ENCODE peak calls at places on chromosome 21, in five cellular contexts. One of them, this sample, is unnamed.

GRCh38 chr21:43864806-43865470 is at the start of gene AGPAT3:
- DNase-seq in GDM1: no peak
- DNase-seq in GF-D8: no peak
- DNase-seq in NCI-H1092 treated with DMSO at 0.1 percent for 48 hours: no peak
- DNase-seq in choroid plexus epithelial cell: no peak
- DNase-seq in this sample: no peak

GRCh38 chr21:45977396-45977795 is 4.2 kb upstream of the COL6A1 start:
- DNase-seq in GF-D8: no peak
- DNase-seq in GDM1: no peak
- DNase-seq in NCI-H1092 treated with DMSO at 0.1 percent for 48 hours: no peak
- DNase-seq in choroid plexus epithelial cell: no peak
- DNase-seq in this sample: no peak

GRCh38 chr21:31550070-31550469 is 109.4 kb upstream of the SOD1 start:
- DNase-seq in GF-D8: no peak
- DNase-seq in NCI-H1092 treated with DMSO at 0.1 percent for 48 hours: no peak
- DNase-seq in choroid plexus epithelial cell: no peak
- DNase-seq in GDM1: no peak
- DNase-seq in this sample: no peak

GRCh38 chr21:26966360-26966977 is 419 bp downstream of the ADAMTS5 start:
- DNase-seq in GF-D8: no peak
- DNase-seq in choroid plexus epithelial cell: peak; percentile 42
- DNase-seq in GDM1: no peak
- DNase-seq in NCI-H1092 treated with DMSO at 0.1 percent for 48 hours: no peak
- DNase-seq in this sample: no peak

GRCh38 chr21:44803651-44804050 is 2.0 kb upstream of the UBE2G2 start:
- DNase-seq in GF-D8: no peak
- DNase-seq in choroid plexus epithelial cell: no peak
- DNase-seq in NCI-H1092 treated with DMSO at 0.1 percent for 48 hours: no peak
- DNase-seq in GDM1: no peak
- DNase-seq in this sample: no peak

GRCh38 chr21:46080171-46081021 is 17.5 kb upstream of the COL6A2 start:
- DNase-seq in NCI-H1092 treated with DMSO at 0.1 percent for 48 hours: no peak
- DNase-seq in GDM1: no peak
- DNase-seq in GF-D8: no peak
- DNase-seq in choroid plexus epithelial cell: no peak
- DNase-seq in this sample: no peak

GRCh38 chr21:25039461-25040380 is 567.6 kb downstream of the MRPL39 start:
- DNase-seq in GF-D8: no peak
- DNase-seq in choroid plexus epithelial cell: peak; percentile 7
- DNase-seq in NCI-H1092 treated with DMSO at 0.1 percent for 48 hours: peak; percentile 72
- DNase-seq in GDM1: no peak
- DNase-seq in this sample: no peak

GRCh38 chr21:39184050-39184980 is 1.1 kb upstream of the PSMG1 start:
- DNase-seq in choroid plexus epithelial cell: peak; percentile 17
- DNase-seq in GDM1: no peak
- DNase-seq in NCI-H1092 treated with DMSO at 0.1 percent for 48 hours: peak; percentile 65
- DNase-seq in GF-D8: no peak
- DNase-seq in this sample: no peak

GRCh38 chr21:43909736-43910455 is 44.9 kb downstream of the AGPAT3 start:
- DNase-seq in GF-D8: no peak
- DNase-seq in choroid plexus epithelial cell: no peak
- DNase-seq in GDM1: no peak
- DNase-seq in NCI-H1092 treated with DMSO at 0.1 percent for 48 hours: no peak
- DNase-seq in this sample: no peak

GRCh38 chr21:40165671-40166070 is 298.4 kb downstream of the PCP4 start:
- DNase-seq in GF-D8: no peak
- DNase-seq in NCI-H1092 treated with DMSO at 0.1 percent for 48 hours: no peak
- DNase-seq in GDM1: no peak
- DNase-seq in choroid plexus epithelial cell: no peak
- DNase-seq in this sample: no peak

GRCh38 chr21:36209626-36210171 is 53.1 kb downstream of the DOP1B start:
- DNase-seq in GDM1: peak; percentile 51
- DNase-seq in NCI-H1092 treated with DMSO at 0.1 percent for 48 hours: peak; percentile 54
- DNase-seq in GF-D8: peak; percentile 16
- DNase-seq in choroid plexus epithelial cell: peak; percentile 83
- DNase-seq in this sample: peak; percentile 55

GRCh38 chr21:29523646-29524045 is 224.9 kb downstream of the BACH1 start:
- DNase-seq in GDM1: no peak
- DNase-seq in choroid plexus epithelial cell: no peak
- DNase-seq in NCI-H1092 treated with DMSO at 0.1 percent for 48 hours: no peak
- DNase-seq in GF-D8: no peak
- DNase-seq in this sample: no peak

This sample was measured in RWPE1.